ENCODE peak calls at places on chromosomes 3 and 15, in four cellular contexts. S, D, Y and P are unnamed samples.

GRCh38 chr3:7518471-7518870 is 657.6 kb downstream of the GRM7 start:
- DNase-seq in D (no peak), S (no peak), Y (no peak), P (no peak)

GRCh38 chr3:151684104-151684503 is 49.6 kb upstream of the AADACL2 start:
- DNase-seq in Y (no peak), D (no peak), S (no peak), P (no peak)

GRCh38 chr3:81308296-81308695 is 453.1 kb downstream of the GBE1 start:
- DNase-seq in S (peak), D (no peak), Y (no peak), P (no peak)

GRCh38 chr3:127595303-127595702 is 2.9 kb upstream of the MCM2 start:
- DNase-seq in Y (no peak), S (no peak), D (no peak), P (no peak)

GRCh38 chr3:134330895-134331810 is 43.1 kb downstream of the AMOTL2 start:
- DNase-seq in Y (no peak), S (peak), D (peak), P (peak)

GRCh38 chr3:115720988-115721387 is 97.7 kb downstream of the GAP43 start:
- DNase-seq in S (no peak), Y (no peak), D (no peak), P (no peak)

GRCh38 chr3:23041918-23042696 is 161.0 kb upstream of the UBE2E2 start:
- DNase-seq in S (peak), D (peak), Y (no peak), P (peak)

GRCh38 chr15:80264031-80264430 is 12.0 kb upstream of the CTXND1 start:
- DNase-seq in D (no peak), Y (no peak), S (peak), P (no peak)

GRCh38 chr3:159856496-159857098 is 132.0 kb upstream of the IL12A start:
- DNase-seq in S (no peak), D (no peak), Y (no peak), P (no peak)

GRCh38 chr3:126125341-126125740 is 41.4 kb upstream of the SLC41A3 start:
- DNase-seq in S (no peak), Y (peak), D (no peak), P (peak)

GRCh38 chr3:139204756-139205155 is 139.1 kb upstream of the MRPS22 start:
- DNase-seq in D (no peak), S (no peak), Y (no peak), P (no peak)

GRCh38 chr3:178397836-178398235 is 138.4 kb upstream of the KCNMB2 start:
- DNase-seq in Y (no peak), S (no peak), D (no peak), P (no peak)

GRCh38 chr3:115835946-115836345 is 212.6 kb downstream of the GAP43 start:
- DNase-seq in S (no peak), Y (no peak), D (no peak), P (no peak)

GRCh38 chr3:109643590-109643989 is 306.2 kb upstream of the DPPA4 start:
- DNase-seq in D (peak), Y (no peak), S (peak), P (no peak)

GRCh38 chr3:43031490-43032216 is 52.5 kb downstream of the GASK1A start:
- DNase-seq in D (no peak), Y (peak), S (no peak), P (no peak)

GRCh38 chr15:81595752-81596151 is 221.7 kb upstream of the TMC3 start:
- DNase-seq in Y (no peak), D (no peak), S (no peak), P (no peak)

GRCh38 chr3:95539950-95540483 is 1274.4 kb upstream of the EPHA6 start:
- DNase-seq in D (no peak), Y (no peak), S (no peak), P (no peak)

GRCh38 chr3:87654184-87654583 is 377.8 kb upstream of the POU1F1 start:
- DNase-seq in Y (no peak), S (no peak), D (no peak), P (no peak)

GRCh38 chr15:40354408-40355171 is 3.4 kb upstream of the DISP2 start:
- DNase-seq in D (no peak), S (no peak), Y (no peak), P (no peak)
- H3K27ac ChIP-seq in D (no peak), S (no peak), Y (no peak), P (no peak)

GRCh38 chr3:47573190-47574172 is 5.2 kb downstream of the CSPG5 start:
- DNase-seq in D (no peak), S (no peak), Y (no peak), P (no peak)
- H3K27ac ChIP-seq in D (no peak), S (no peak), Y (peak), P (no peak)

GRCh38 chr3:119673875-119674274 is 3.3 kb downstream of the COX17 start:
- DNase-seq in Y (no peak), D (no peak), S (no peak), P (peak)
- H3K27ac ChIP-seq in Y (peak), D (no peak), S (no peak), P (no peak)

GRCh38 chr3:44111482-44111881 is 130.2 kb upstream of the TOPAZ1 start:
- DNase-seq in D (no peak), Y (no peak), S (no peak), P (no peak)

GRCh38 chr3:44117736-44118135 is 124.0 kb upstream of the TOPAZ1 start:
- DNase-seq in Y (no peak), S (no peak), D (no peak), P (no peak)

GRCh38 chr3:44120721-44121582 is 120.7 kb upstream of the TOPAZ1 start:
- DNase-seq in S (no peak), D (no peak), Y (peak), P (no peak)

GRCh38 chr3:44114142-44114541 is 127.5 kb upstream of the TOPAZ1 start:
- DNase-seq in D (no peak), Y (peak), S (peak), P (peak)

DNA sequence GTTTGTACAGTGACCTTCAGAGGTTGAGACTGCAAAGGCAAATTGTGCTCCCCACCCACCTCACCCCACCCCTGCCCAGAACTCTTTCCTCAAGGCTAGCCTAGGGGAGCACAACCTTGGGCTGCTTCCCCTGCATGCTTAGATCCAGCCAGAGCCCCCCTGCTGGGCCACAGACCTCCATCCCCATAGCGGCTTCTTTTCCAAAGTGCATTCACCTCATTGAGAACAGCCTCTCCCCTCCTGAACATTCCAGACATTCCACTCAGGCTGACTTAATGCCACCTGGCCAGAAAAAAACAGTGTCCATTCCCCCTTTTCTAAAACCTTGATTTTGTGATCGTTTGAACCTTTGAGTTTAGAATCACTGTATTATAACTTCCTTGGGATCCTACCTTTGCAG is 124.4 kb upstream of the TOPAZ1 start:
- DNase-seq in S (no peak), D (peak), Y (no peak), P (no peak)
- H3K27ac ChIP-seq in S (no peak), D (no peak), Y (no peak), P (no peak)

DNA sequence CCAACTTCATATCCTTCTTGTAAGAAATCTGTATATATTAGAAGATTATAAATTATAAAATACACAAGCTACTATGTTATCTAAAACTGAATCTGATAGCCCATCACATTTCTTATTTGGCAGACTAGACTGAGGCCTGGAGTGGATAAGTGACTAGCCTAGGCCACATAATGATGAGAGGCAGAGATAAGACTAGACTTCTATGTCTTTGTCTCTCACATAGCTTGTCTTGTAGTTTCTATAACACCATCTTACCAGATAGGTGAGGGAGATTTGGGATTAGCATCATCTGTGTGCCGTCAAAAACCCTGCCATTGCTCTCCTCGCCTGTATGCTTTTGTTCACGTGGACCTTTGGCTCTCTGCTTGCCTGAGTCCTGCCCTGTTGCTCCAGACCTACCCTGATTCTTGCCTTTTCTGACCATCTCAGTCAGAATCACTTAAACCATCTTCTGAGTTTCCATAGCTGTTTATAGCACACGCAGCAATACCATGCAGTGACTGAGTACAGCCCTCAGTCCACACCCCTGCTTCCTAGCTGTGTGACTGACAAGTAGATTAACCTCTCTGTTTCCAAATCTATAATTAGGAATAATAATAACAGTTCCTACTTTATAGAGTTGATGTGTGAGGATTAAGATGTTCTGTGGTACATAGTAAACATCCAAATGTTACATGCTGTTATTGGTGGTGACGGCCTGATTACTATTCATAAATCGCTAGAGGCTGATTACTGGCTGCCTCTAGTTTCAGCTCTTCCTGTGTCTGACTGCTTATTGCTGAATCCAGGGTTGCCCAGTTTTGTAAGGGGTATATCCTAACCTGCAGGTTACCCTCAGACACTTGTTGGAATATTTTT is 49.7 kb downstream of the PDE8A start:
- DNase-seq in S (no peak), D (no peak), Y (no peak), P (no peak)
- H3K27ac ChIP-seq in S (no peak), D (no peak), Y (peak), P (no peak)

DNA sequence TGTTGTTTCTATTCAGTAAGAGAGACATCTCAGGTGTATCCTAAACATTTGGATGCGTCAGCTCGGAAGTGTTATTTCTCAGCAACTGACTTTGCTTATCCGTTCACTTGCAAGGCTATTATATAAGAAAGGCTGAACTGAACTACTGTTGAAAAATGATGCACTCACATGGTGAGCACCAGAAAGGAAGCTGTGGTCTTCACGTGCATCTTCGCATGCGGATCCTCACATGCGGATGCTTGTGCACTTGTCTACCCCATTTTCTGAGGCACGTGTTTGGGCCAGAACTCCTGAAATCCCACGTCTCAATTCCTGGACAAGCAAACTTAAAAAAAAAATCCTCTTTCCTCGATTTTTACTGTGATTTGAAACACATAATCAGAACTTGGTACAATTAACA is 63.2 kb downstream of the PDZRN3 start:
- DNase-seq in S (no peak), Y (no peak), D (no peak), P (no peak)
- H3K27ac ChIP-seq in S (no peak), Y (peak), D (no peak), P (peak)

GRCh38 chr15:85725564-85725963 is 69.2 kb downstream of the KLHL25 start:
- DNase-seq in Y (no peak), S (no peak), D (no peak), P (no peak)
- H3K27ac ChIP-seq in Y (peak), S (no peak), D (no peak), P (peak)

DNA sequence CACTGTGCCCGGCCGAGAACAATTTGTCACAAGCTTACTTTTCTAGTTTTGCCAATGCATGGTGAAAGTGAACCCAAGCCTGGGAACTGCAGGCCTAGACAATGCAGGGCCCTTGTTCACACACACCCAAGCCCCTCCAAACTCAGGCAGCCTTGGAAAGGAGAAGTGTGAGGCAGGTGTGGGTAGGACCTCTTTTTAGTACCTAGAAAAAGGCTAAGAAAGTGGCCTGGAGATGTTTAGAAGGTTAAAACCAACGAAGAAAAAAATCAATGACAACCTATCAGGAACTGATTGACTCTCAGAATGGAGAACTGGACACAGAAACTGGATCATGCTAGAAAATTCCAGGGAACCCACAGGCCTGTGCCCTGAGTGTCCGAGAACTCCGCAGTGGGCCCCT is 18.8 kb downstream of the IDH2 start:
- DNase-seq in Y (no peak), D (no peak), S (no peak), P (no peak)
- H3K27ac ChIP-seq in Y (no peak), D (no peak), S (no peak), P (no peak)

GRCh38 chr3:14333215-14333614 is 69.2 kb upstream of the SLC6A6 start:
- DNase-seq in D (no peak), S (no peak), Y (no peak), P (no peak)
- H3K27ac ChIP-seq in D (no peak), S (no peak), Y (no peak), P (no peak)